ENCODE peak calls at places on chromosomes 6 and 20, in seven cellular contexts. A is tibial artery, B is right cardiac atrium, O is DND-41, F is AG04450, D is upper lobe of right lung, Y is suprapubic skin. X is an unnamed sample. For H3K9me3, the result is how much of the 10 kb centered on the place peaks cover.

GRCh38 chr20:53837126-53837826 is 233.1 kb downstream of the BCAS1 start:
- DNase-seq in A (no peak), Y (no peak), O (no peak), B (no peak), F (no peak), D (no peak), X (no peak)

GRCh38 chr20:7773511-7773910 is 166.7 kb downstream of the HAO1 start:
- DNase-seq in B (no peak), O (no peak), F (no peak), Y (no peak), D (no peak), A (no peak), X (no peak)

GRCh38 chr20:48742233-48742632 is 85.6 kb downstream of the PREX1 start:
- DNase-seq in F (no peak), D (no peak), A (no peak), Y (no peak), O (no peak), B (no peak), X (no peak)

GRCh38 chr6:32195902-32196681 is 3.6 kb upstream of the GPSM3 start:
- DNase-seq in O (peak), A (peak), Y (peak), F (peak), D (peak), B (peak), X (no peak)

GRCh38 chr6:152270301-152270925 is 366.7 kb downstream of the SYNE1 start:
- DNase-seq in D (no peak), B (no peak), F (no peak), Y (no peak), O (no peak), A (no peak), X (no peak)

GRCh38 chr6:131948221-131948661 is 2.9 kb downstream of the CCN2 start:
- DNase-seq in Y (no peak), O (no peak), B (no peak), D (no peak), A (no peak), F (peak), X (no peak)

GRCh38 chr6:143098054-143098673 is 37.5 kb downstream of the AIG1 start:
- DNase-seq in B (no peak), O (no peak), Y (no peak), D (no peak), F (no peak), A (no peak), X (peak)

GRCh38 chr20:3812975-3813599 is 7.3 kb upstream of the AP5S1 start:
- DNase-seq in F (no peak), Y (no peak), B (no peak), D (no peak), A (no peak), O (no peak), X (no peak)

GRCh38 chr20:62428396-62429160 is 1.2 kb upstream of the RBBP8NL start:
- DNase-seq in A (no peak), F (no peak), B (no peak), O (no peak), Y (no peak), D (no peak), X (no peak)

GRCh38 chr20:36579996-36580545 is 6.7 kb downstream of the TGIF2 start:
- DNase-seq in F (no peak), Y (no peak), O (no peak), A (no peak), B (no peak), D (no peak), X (no peak)

GRCh38 chr6:113184291-113184690 is 672.9 kb upstream of the MARCKS start:
- DNase-seq in O (no peak), Y (no peak), D (no peak), A (no peak), F (peak), B (no peak), X (no peak)

GRCh38 chr6:37024665-37025337 is 19.3 kb downstream of the FGD2 start:
- DNase-seq in B (peak), F (no peak), Y (no peak), O (peak), D (no peak), A (no peak), X (no peak)

GRCh38 chr6:40845588-40845987 is 193.4 kb downstream of the UNC5CL start:
- DNase-seq in Y (no peak), D (no peak), B (no peak), F (peak), O (peak), A (no peak), X (no peak)

GRCh38 chr6:144931172-144932035 is 646.3 kb downstream of the UTRN start:
- DNase-seq in F (no peak), D (no peak), A (no peak), B (no peak), Y (no peak), O (peak), X (peak)

GRCh38 chr20:14295238-14295637 is 42.2 kb downstream of the FLRT3 start:
- DNase-seq in A (no peak), O (no peak), F (no peak), B (no peak), D (no peak), Y (no peak), X (no peak)

GRCh38 chr6:167806061-167806700 is 20.5 kb upstream of the AFDN start:
- DNase-seq in D (no peak), Y (no peak), F (no peak), O (no peak), A (no peak), B (no peak), X (no peak)

GRCh38 chr6:108945686-108946158 is 97.5 kb downstream of the ARMC2 start:
- DNase-seq in Y (peak), B (peak), O (no peak), D (peak), A (peak), F (no peak), X (no peak)

GRCh38 chr6:127606131-127606562 is 29.2 kb downstream of the C6orf58 start:
- DNase-seq in D (no peak), B (no peak), Y (no peak), O (no peak), F (no peak), A (no peak), X (peak)

GRCh38 chr20:39259010-39259803 is 297.1 kb downstream of the DHX35 start:
- DNase-seq in D (no peak), B (no peak), A (no peak), Y (no peak), F (no peak), O (peak), X (no peak)

GRCh38 chr6:169700296-169700695 is 1.5 kb downstream of the WDR27 start:
- DNase-seq in A (no peak), Y (no peak), F (no peak), O (no peak), B (no peak), D (no peak), X (no peak)

GRCh38 chr6:44086931-44087574 is 40.2 kb downstream of the MRPL14 start:
- DNase-seq in B (peak), F (no peak), Y (no peak), A (no peak), D (peak), O (no peak), X (no peak)

GRCh38 chr6:31579119-31579505 is 3.1 kb downstream of the LTB start:
- DNase-seq in O (no peak), D (no peak), B (no peak), A (no peak), Y (no peak), F (no peak), X (no peak)

GRCh38 chr6:125844989-125845388 is 54.2 kb downstream of the NCOA7 start:
- DNase-seq in F (no peak), B (no peak), A (no peak), Y (no peak), D (no peak), O (no peak), X (no peak)

GRCh38 chr6:9502991-9503761 is 911.7 kb downstream of the TFAP2A start:
- DNase-seq in O (no peak), F (peak), D (no peak), Y (no peak), B (no peak), A (no peak), X (no peak)

GRCh38 chr6:31396422-31397152 is 6.8 kb upstream of the MICA start:
- DNase-seq in F (peak), B (peak), D (peak), Y (peak), A (peak), O (peak), X (peak)

DNA sequence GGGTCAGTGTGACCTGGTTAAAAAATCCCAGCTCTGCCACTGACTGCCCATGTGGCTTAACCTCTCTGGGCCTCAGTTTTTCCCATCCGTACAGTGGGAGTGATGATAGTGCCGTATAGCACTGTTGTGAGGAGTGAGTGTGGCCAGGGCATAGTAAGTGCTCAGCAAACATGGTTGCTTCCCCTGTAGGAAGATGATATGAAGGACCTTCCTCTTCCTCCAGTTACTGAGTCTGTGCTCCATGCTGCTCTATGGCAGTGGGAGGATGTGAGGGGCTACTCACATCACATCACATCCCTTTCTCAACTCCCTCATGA is 13.1 kb downstream of the C6orf132 start:
- DNase-seq in Y (no peak), F (no peak), B (no peak), O (no peak), D (no peak), A (no peak), X (no peak)
- H3K9me3 ChIP-seq in Y (under half), F (under half), B (under half), O (under half), D (under half), A (under half), X (under half)

GRCh38 chr20:41274152-41274551 is 43.4 kb downstream of the ZHX3 start:
- DNase-seq in D (no peak), F (no peak), Y (no peak), O (no peak), A (no peak), B (no peak), X (no peak)

GRCh38 chr20:41277049-41277448 is 40.5 kb downstream of the ZHX3 start:
- DNase-seq in F (no peak), A (no peak), B (no peak), O (no peak), D (no peak), Y (no peak), X (no peak)

GRCh38 chr20:41275181-41275793 is 42.2 kb downstream of the ZHX3 start:
- DNase-seq in Y (no peak), A (no peak), B (no peak), O (no peak), F (peak), D (no peak), X (no peak)

GRCh38 chr20:41278936-41279335 is 38.6 kb downstream of the ZHX3 start:
- DNase-seq in Y (no peak), A (no peak), B (no peak), O (no peak), F (no peak), D (no peak), X (no peak)

GRCh38 chr20:41276317-41276751 is 41.2 kb downstream of the ZHX3 start:
- DNase-seq in A (peak), D (no peak), F (no peak), Y (no peak), B (peak), O (no peak), X (no peak)
- H3K27ac ChIP-seq in A (peak), D (peak), F (no peak), Y (no peak), B (peak), O (no peak), X (no peak)

GRCh38 chr6:166563805-166564204 is 22.7 kb downstream of the RAMACL start:
- DNase-seq in O (no peak), Y (no peak), A (no peak), B (no peak), D (no peak), F (no peak), X (no peak)
- H3K4me3 ChIP-seq in O (no peak), Y (no peak), A (no peak), B (no peak), D (no peak), F (no peak), X (no peak)

DNA sequence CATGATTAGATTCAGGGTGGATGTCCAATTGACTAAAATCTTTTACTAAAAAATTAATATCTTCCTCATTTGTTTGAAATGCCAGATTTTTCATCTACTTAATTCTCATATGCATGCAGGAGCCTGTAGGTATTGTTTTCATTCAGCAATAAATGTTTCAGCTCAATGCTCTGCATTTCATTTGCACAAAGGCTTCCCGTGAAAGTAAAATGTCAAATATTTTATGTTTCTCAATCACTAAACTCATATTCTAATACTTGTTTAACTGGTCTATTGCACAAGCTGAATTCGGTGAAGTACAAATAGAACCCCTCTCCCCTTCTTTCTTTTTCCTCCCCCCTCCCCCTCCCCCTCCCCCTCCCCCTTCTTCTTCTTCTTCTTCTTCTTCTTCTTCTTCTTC is 175.9 kb downstream of the MCHR2 start:
- DNase-seq in A (no peak), D (no peak), F (no peak), B (no peak), O (no peak), Y (no peak), X (no peak)
- H3K9me3 ChIP-seq in A (under half), D (under half), F (under half), B (under half), O (under half), Y (under half), X (under half)

GRCh38 chr6:154521412-154521811 is 10.9 kb upstream of the CNKSR3 start:
- DNase-seq in O (no peak), Y (no peak), F (no peak), B (no peak), A (no peak), D (no peak), X (no peak)
- H3K27ac ChIP-seq in O (no peak), Y (no peak), F (no peak), B (no peak), A (no peak), D (no peak), X (no peak)

DNA sequence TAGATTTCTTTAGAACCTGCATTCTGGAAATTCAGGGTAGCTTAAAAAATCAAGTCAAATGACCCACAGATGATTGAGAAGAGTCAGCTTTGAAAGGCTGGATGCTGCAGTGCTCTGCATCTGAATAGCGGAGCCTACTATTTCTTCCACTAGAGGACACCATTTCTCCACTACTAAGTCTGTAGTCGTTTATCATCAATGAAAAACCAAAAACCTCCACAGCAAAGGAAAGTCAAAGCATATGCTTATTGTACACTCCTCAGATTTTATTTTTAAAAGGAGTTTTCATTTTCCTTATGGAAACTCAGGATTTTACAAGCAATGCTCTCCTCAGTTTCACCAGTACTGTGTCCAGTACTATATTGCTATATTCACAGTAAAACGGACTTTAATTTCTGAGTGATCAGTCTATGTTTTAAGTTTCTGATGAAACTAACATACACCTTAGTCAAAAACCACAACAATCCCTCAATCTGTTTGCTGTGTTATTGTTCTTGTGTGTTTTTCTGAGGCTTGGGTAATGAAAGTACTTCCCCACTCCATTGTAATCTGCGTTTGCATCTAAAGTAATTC is 50.5 kb upstream of the ENPP5 start:
- DNase-seq in O (no peak), B (no peak), D (no peak), A (no peak), Y (no peak), F (no peak), X (no peak)
- H3K4me3 ChIP-seq in O (no peak), B (no peak), D (no peak), A (no peak), Y (no peak), F (no peak), X (no peak)

DNA sequence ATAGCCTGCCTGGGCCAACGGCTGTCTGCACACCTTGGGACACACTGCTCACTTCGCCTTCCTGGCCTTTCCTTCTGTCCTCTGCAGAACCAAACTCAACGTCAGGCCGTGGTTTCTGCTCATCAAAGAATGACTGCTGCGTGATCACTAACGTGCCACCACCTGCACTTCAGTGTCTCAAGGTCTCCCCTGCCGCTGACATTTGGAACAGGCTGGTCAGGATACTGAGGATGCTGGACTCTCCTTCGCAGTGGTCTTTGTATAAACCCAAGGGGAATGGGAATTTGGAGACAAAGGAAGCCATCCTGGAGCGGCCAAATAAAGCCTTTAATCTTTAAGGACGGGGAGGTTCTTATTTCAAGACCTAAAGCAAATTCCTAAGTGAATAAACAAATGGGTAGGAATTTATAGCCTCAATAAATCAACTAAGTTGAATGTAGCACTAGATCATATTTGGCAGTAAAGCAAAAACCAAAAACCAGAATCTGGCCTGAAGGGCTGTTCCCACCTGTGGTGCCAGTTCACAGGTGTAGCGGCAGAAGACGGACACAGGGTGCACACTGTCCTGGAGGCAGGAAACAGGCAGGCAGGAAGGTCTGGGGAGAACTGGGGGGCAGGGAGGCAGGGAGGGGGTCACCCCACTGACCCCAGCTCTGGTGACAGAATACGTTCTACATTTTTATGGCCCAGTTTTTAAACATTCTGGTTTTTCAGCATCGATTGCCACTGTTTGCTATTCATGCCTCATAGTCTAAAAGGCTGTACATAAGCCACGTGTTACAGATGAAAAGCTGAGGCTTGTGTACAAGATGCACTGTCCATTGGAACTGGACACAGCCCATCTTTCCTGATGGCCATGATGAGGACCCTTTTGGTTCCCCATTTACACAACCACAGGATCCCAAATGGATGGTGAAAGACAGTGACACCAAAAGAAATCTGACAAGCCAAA is 36.6 kb downstream of the ABHD12 start:
- DNase-seq in A (no peak), B (no peak), Y (no peak), O (no peak), F (no peak), D (no peak), X (no peak)
- H3K9me3 ChIP-seq in A (under half), B (under half), Y (under half), O (under half), F (under half), D (under half), X (under half)

X was measured in CD4-positive, alpha-beta memory T cell.